ENCODE peak calls at places on chromosomes 13 and 19, in six cellular contexts. H is heart left ventricle, T is PC-3, E is tibial artery, Q is body of pancreas, N is IMR-90. S is an unnamed sample.

GRCh38 chr13:42807236-42807635 is 25.9 kb downstream of the FAM216B start:
- DNase-seq in H (no peak), T (peak; percentile 30), E (no peak), Q (no peak), N (peak; percentile 20), S (no peak)

GRCh38 chr13:96796234-96796633 is 198.0 kb downstream of the OXGR1 start:
- DNase-seq in H (no peak), T (peak; percentile 6), E (no peak), Q (no peak), N (no peak), S (no peak)

GRCh38 chr13:91126806-91127205 is 220.7 kb upstream of the MIR17HG start:
- DNase-seq in H (no peak), T (no peak), E (no peak), Q (no peak), N (no peak), S (no peak)

GRCh38 chr19:28555317-28555716 is 657.6 kb downstream of the UQCRFS1 start:
- DNase-seq in H (no peak), T (no peak), E (no peak), Q (no peak), N (no peak), S (no peak)

GRCh38 chr19:38846097-38846496 is 3.7 kb downstream of the HNRNPL start:
- DNase-seq in H (no peak), T (no peak), E (no peak), Q (no peak), N (no peak), S (no peak)

GRCh38 chr19:19568802-19569756 is 31.0 kb downstream of the CILP2 start:
- DNase-seq in H (no peak), T (peak; percentile 46), E (no peak), Q (no peak), N (peak; percentile 67), S (no peak)

GRCh38 chr13:98385591-98385990 is 191.3 kb downstream of the STK24 start:
- DNase-seq in H (no peak), T (no peak), E (no peak), Q (no peak), N (no peak), S (no peak)

GRCh38 chr13:44756411-44756810 is 180.3 kb upstream of the TSC22D1 start:
- DNase-seq in H (no peak), T (no peak), E (no peak), Q (no peak), N (no peak), S (no peak)

GRCh38 chr13:96946709-96947311 is 47.5 kb downstream of the OXGR1 start:
- DNase-seq in H (no peak), T (peak; percentile 27), E (no peak), Q (no peak), N (no peak), S (no peak)

GRCh38 chr13:100751826-100752225 is 77.2 kb upstream of the TMTC4 start:
- DNase-seq in H (no peak), T (no peak), E (no peak), Q (no peak), N (no peak), S (no peak)

GRCh38 chr13:46468570-46468969 is 81.5 kb upstream of the RUBCNL start:
- DNase-seq in H (no peak), T (no peak), E (no peak), Q (no peak), N (no peak), S (no peak)

GRCh38 chr13:100525453-100526298 is 62.9 kb downstream of the GGACT start:
- DNase-seq in H (no peak), T (no peak), E (no peak), Q (no peak), N (no peak), S (no peak)

GRCh38 chr13:72983085-72983768 is 75.6 kb upstream of the KLF5 start:
- DNase-seq in H (no peak), T (no peak), E (no peak), Q (peak; percentile 25), N (peak; percentile 69), S (peak; percentile 69)

GRCh38 chr13:24052547-24052981 is 108.0 kb upstream of the SPATA13 start:
- DNase-seq in H (no peak), T (no peak), E (no peak), Q (no peak), N (peak; percentile 30), S (no peak)

GRCh38 chr13:44989071-44989889 is at the start of the genes GPALPP1 and NUFIP1:
- DNase-seq in H (peak; percentile 93), T (peak; percentile 91), E (peak; percentile 94), Q (peak; percentile 95), N (peak; percentile 95), S (peak; percentile 87)

GRCh38 chr19:51610576-51610975 is 19.6 kb downstream of the SIGLEC5 start:
- DNase-seq in H (no peak), T (no peak), E (no peak), Q (no peak), N (no peak), S (no peak)

GRCh38 chr19:56896041-56896440 is 55.5 kb upstream of the PEG3 start:
- DNase-seq in H (no peak), T (no peak), E (no peak), Q (no peak), N (no peak), S (no peak)

GRCh38 chr13:22726721-22727120 is 454.1 kb upstream of the SGCG start:
- DNase-seq in H (no peak), T (no peak), E (no peak), Q (no peak), N (no peak), S (no peak)

GRCh38 chr19:18197306-18197705 is 4.3 kb downstream of the MPV17L2 start:
- DNase-seq in H (no peak), T (no peak), E (no peak), Q (no peak), N (no peak), S (no peak)

GRCh38 chr13:51125495-51126226 is 14.6 kb upstream of the C13orf42 start:
- DNase-seq in H (peak; percentile 35), T (peak; percentile 61), E (peak; percentile 45), Q (peak; percentile 70), N (peak; percentile 54), S (no peak)

GRCh38 chr19:50159078-50159477 is 4.0 kb downstream of the IZUMO2 start:
- DNase-seq in H (no peak), T (no peak), E (no peak), Q (no peak), N (no peak), S (no peak)

GRCh38 chr13:111325941-111326620 is 5.6 kb downstream of the TEX29 start:
- DNase-seq in H (no peak), T (no peak), E (peak; percentile 12), Q (no peak), N (no peak), S (no peak)

GRCh38 chr13:112443191-112444000 is 67.2 kb downstream of the SPACA7 start:
- DNase-seq in H (no peak), T (no peak), E (no peak), Q (no peak), N (no peak), S (no peak)

GRCh38 chr13:75312884-75313520 is 169.0 kb downstream of the TBC1D4 start:
- DNase-seq in H (no peak), T (no peak), E (no peak), Q (no peak), N (no peak), S (no peak)

GRCh38 chr13:62320129-62320724 is 904.6 kb upstream of the PCDH20 start:
- DNase-seq in H (no peak), T (peak; percentile 49), E (no peak), Q (peak; percentile 8), N (peak; percentile 75), S (peak; percentile 34)

GRCh38 chr19:48795855-48796142 is 15.0 kb downstream of the BCAT2 start:
- DNase-seq in H (peak; percentile 50), T (no peak), E (peak; percentile 68), Q (no peak), N (no peak), S (no peak)

GRCh38 chr19:48797103-48797502 is 13.7 kb downstream of the BCAT2 start:
- DNase-seq in H (no peak), T (no peak), E (no peak), Q (no peak), N (no peak), S (no peak)

GRCh38 chr19:48794291-48794690 is 16.5 kb downstream of the BCAT2 start:
- DNase-seq in H (no peak), T (no peak), E (no peak), Q (no peak), N (no peak), S (no peak)

GRCh38 chr19:48795055-48795854 is 15.6 kb downstream of the BCAT2 start:
- DNase-seq in H (peak; percentile 92), T (peak; percentile 86), E (peak; percentile 95), Q (peak; percentile 96), N (peak; percentile 92), S (peak; percentile 89)

GRCh38 chr19:48796468-48797083 is 14.3 kb downstream of the BCAT2 start:
- DNase-seq in H (no peak), T (no peak), E (no peak), Q (no peak), N (no peak), S (no peak)
- H3K27ac ChIP-seq in H (peak overlapping the region; percentile 70), T (no peak overlapping the region), E (peak overlapping the region; percentile 80), Q (peak overlapping the region; percentile 82), N (no peak overlapping the region), S (no peak overlapping the region)

GRCh38 chr13:68254151-68254550 is 1024.0 kb upstream of the PCDH9 start:
- DNase-seq in H (no peak), T (no peak), E (no peak), Q (no peak), N (no peak), S (no peak)

GRCh38 chr13:68261105-68261504 is 1031.0 kb upstream of the PCDH9 start:
- DNase-seq in H (no peak), T (no peak), E (no peak), Q (no peak), N (no peak), S (no peak)

GRCh38 chr13:68257111-68257842 is 1027.1 kb upstream of the PCDH9 start:
- DNase-seq in H (no peak), T (no peak), E (no peak), Q (no peak), N (no peak), S (no peak)
- H3K27ac ChIP-seq in H (no peak overlapping the region), T (no peak overlapping the region), E (no peak overlapping the region), Q (no peak overlapping the region), N (no peak overlapping the region), S (no peak overlapping the region)

DNA sequence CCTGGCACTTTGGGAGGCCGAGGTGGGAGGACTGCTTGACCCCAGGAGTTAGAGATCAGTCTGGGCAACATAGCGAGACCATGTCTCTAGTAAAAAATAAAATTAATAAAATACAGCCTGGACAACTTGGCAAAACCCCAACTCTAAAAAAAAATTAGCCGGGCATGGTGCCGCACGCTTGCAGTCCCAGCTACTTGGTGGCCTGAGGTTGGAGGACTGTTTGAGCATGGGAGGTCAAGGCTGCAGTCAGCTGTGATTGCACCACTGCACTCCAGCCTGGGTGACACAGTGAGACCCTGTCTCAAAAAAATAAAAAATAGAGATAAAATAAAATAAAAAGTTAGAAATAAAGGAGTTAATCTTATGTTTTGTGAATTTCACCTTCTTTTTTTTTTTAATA is 15.6 kb upstream of the SPC24 start:
- DNase-seq in H (no peak), T (no peak), E (no peak), Q (no peak), N (no peak), S (no peak)
- H3K27ac ChIP-seq in H (no peak overlapping the region), T (no peak overlapping the region), E (peak overlapping the region; percentile 87), Q (no peak overlapping the region), N (no peak overlapping the region), S (no peak overlapping the region)

GRCh38 chr13:40271931-40272775 is 394.3 kb downstream of the FOXO1 start:
- DNase-seq in H (peak; percentile 50), T (peak; percentile 71), E (peak; percentile 91), Q (peak; percentile 70), N (peak; percentile 22), S (peak; percentile 86)
- H3K27ac ChIP-seq in H (peak overlapping the region; percentile 78), T (peak overlapping the region; percentile 70), E (peak overlapping the region; percentile 74), Q (peak overlapping the region; percentile 58), N (no peak overlapping the region), S (no peak overlapping the region)

S was measured in foreskin keratinocyte.